ENCODE peak calls at places on chromosomes 4 and X, in ten cellular contexts. T is H9, O is NCI-H774, Y is Caco-2, N is NCI-H1092 treated with DMSO at 0.1 percent for 48 hours, G is left ventricle myocardium superior, V is NCI-H2171, S is T1000, I is GM12891, X is GM10248. M is an unnamed sample.

GRCh38 chrX:135389717-135390116 is 32.0 kb upstream of the SMIM10L2A start:
- DNase-seq in T (no peak), O (no peak), Y (peak; percentile 65), N (no peak), G (no peak), V (no peak), S (no peak), I (no peak), X (no peak), M (no peak)

GRCh38 chr4:184279496-184280082 is 61.9 kb upstream of the ENPP6 start:
- DNase-seq in T (peak; percentile 6), O (no peak), Y (no peak), N (no peak), G (no peak), V (no peak), S (no peak), I (no peak), X (no peak), M (no peak)

GRCh38 chr4:146834263-146835034 is 111.2 kb downstream of the TTC29 start:
- DNase-seq in T (no peak), O (no peak), Y (no peak), N (no peak), G (no peak), V (no peak), S (no peak), I (no peak), X (no peak), M (no peak)

GRCh38 chr4:151195801-151196200 is 81.2 kb upstream of the PRSS48 start:
- DNase-seq in T (no peak), O (no peak), Y (no peak), N (no peak), G (no peak), V (no peak), S (no peak), I (no peak), X (no peak), M (no peak)

GRCh38 chr4:86894465-86894864 is 2.2 kb upstream of the C4orf36 start:
- DNase-seq in T (no peak), O (no peak), Y (no peak), N (no peak), G (no peak), V (no peak), S (no peak), I (no peak), X (no peak), M (no peak)

GRCh38 chr4:121721700-121722099 is 24.9 kb upstream of the ANXA5 start:
- DNase-seq in T (no peak), O (no peak), Y (no peak), N (no peak), G (no peak), V (no peak), S (no peak), I (no peak), X (no peak), M (no peak)

GRCh38 chr4:138639018-138639876 is 376.3 kb upstream of the NOCT start:
- DNase-seq in T (no peak), O (no peak), Y (no peak), N (peak; percentile 15), G (no peak), V (no peak), S (no peak), I (no peak), X (no peak), M (no peak)

GRCh38 chr4:85783483-85783882 is 308.5 kb downstream of the ARHGAP24 start:
- DNase-seq in T (no peak), O (no peak), Y (no peak), N (no peak), G (no peak), V (no peak), S (no peak), I (no peak), X (no peak), M (peak; percentile 18)

GRCh38 chr4:95742872-95743271 is 97.0 kb upstream of the PDHA2 start:
- DNase-seq in T (no peak), O (no peak), Y (no peak), N (no peak), G (no peak), V (no peak), S (no peak), I (no peak), X (no peak), M (no peak)

GRCh38 chrX:150934453-150934852 is 36.0 kb upstream of the CD99L2 start:
- DNase-seq in T (peak; percentile 81), O (no peak), Y (no peak), N (peak; percentile 15), G (no peak), V (no peak), S (no peak), I (no peak), X (no peak), M (no peak)

GRCh38 chr4:10655968-10656367 is 28.6 kb downstream of the CLNK start:
- DNase-seq in T (no peak), O (no peak), Y (no peak), N (no peak), G (no peak), V (no peak), S (no peak), I (no peak), X (no peak), M (no peak)

GRCh38 chr4:40283968-40284367 is 51.2 kb upstream of the CHRNA9 start:
- DNase-seq in T (no peak), O (no peak), Y (peak; percentile 12), N (no peak), G (no peak), V (no peak), S (peak; percentile 35), I (no peak), X (peak; percentile 58), M (peak; percentile 46)

GRCh38 chrX:38870386-38870895 is 69.2 kb downstream of the MID1IP1 start:
- DNase-seq in T (peak; percentile 47), O (no peak), Y (no peak), N (no peak), G (no peak), V (no peak), S (no peak), I (no peak), X (no peak), M (no peak)

GRCh38 chrX:13598877-13599276 is 29.5 kb downstream of the EGFL6 start:
- DNase-seq in T (no peak), O (no peak), Y (peak; percentile 4), N (no peak), G (no peak), V (no peak), S (no peak), I (no peak), X (no peak), M (no peak)

GRCh38 chr4:75924309-75924708 is 16.5 kb downstream of the NAAA start:
- DNase-seq in T (no peak), O (peak; percentile 76), Y (no peak), N (peak; percentile 63), G (no peak), V (no peak), S (no peak), I (no peak), X (no peak), M (no peak)

GRCh38 chr4:95267081-95267480 is 281.7 kb downstream of the UNC5C start:
- DNase-seq in T (no peak), O (no peak), Y (no peak), N (no peak), G (no peak), V (no peak), S (no peak), I (no peak), X (no peak), M (no peak)

GRCh38 chr4:139977838-139978604 is 176.0 kb downstream of the MAML3 start:
- DNase-seq in T (no peak), O (no peak), Y (no peak), N (peak; percentile 21), G (no peak), V (no peak), S (no peak), I (no peak), X (peak; percentile 26), M (peak; percentile 51)

GRCh38 chr4:8580321-8581093 is at the start of gene GPR78:
- DNase-seq in T (peak; percentile 93), O (no peak), Y (peak; percentile 90), N (no peak), G (peak; percentile 81), V (peak; percentile 32), S (peak; percentile 26), I (peak; percentile 66), X (peak; percentile 69), M (no peak)

GRCh38 chr4:177853198-177853597 is 411.0 kb upstream of the AGA start:
- DNase-seq in T (no peak), O (no peak), Y (no peak), N (no peak), G (no peak), V (no peak), S (no peak), I (no peak), X (no peak), M (no peak)